ENCODE peak calls at places on chromosomes 4 and X, in four cellular contexts. O is neuronal stem cell, E is astrocyte, V is cardiac muscle cell. R is an unnamed sample.

GRCh38 chrX:103616676-103617186 is 9.0 kb downstream of the TCEAL3 start:
- DNase-seq in E (no peak), V (no peak), O (no peak), R (no peak)

GRCh38 chrX:96314974-96315373 is 369.7 kb upstream of the DIAPH2 start:
- DNase-seq in E (peak), O (no peak), V (no peak), R (no peak)

GRCh38 chrX:134682081-134682480 is 23.8 kb upstream of the PLAC1 start:
- DNase-seq in E (no peak), O (no peak), V (no peak), R (no peak)

GRCh38 chrX:135605906-135606305 is 85.4 kb downstream of the INTS6L start:
- DNase-seq in E (no peak), O (no peak), V (no peak), R (no peak)

GRCh38 chr4:174318829-174319764 is 35.4 kb downstream of the CEP44 start:
- DNase-seq in E (peak), O (peak), V (peak), R (no peak)

GRCh38 chrX:36963852-36964251 is 44.3 kb upstream of the FAM47C start:
- DNase-seq in V (no peak), E (no peak), O (no peak), R (no peak)

GRCh38 chrX:12950851-12951589 is 23.9 kb upstream of the TMSB4X start:
- DNase-seq in V (peak), O (no peak), E (no peak), R (peak)

GRCh38 chrX:22699591-22700091 is 300.1 kb upstream of the DDX53 start:
- DNase-seq in V (no peak), O (no peak), E (peak), R (no peak)

GRCh38 chrX:39050427-39050826 is 249.2 kb downstream of the MID1IP1 start:
- DNase-seq in O (no peak), V (no peak), E (no peak), R (no peak)

GRCh38 chr4:60617731-60618130 is 582.4 kb upstream of the ADGRL3 start:
- DNase-seq in E (no peak), O (no peak), V (no peak), R (no peak)

GRCh38 chr4:13322681-13323101 is 161.4 kb downstream of the RAB28 start:
- DNase-seq in O (no peak), V (no peak), E (peak), R (no peak)

GRCh38 chrX:54248309-54248708 is 65.3 kb upstream of the FAM120C start:
- DNase-seq in V (peak), O (no peak), E (peak), R (no peak)

GRCh38 chr4:186118582-186118981 is 14.1 kb downstream of the FAM149A start:
- DNase-seq in O (no peak), E (no peak), V (no peak), R (no peak)
- H3K4me3 ChIP-seq in O (no peak), E (no peak), V (no peak), R (no peak)

GRCh38 chrX:129649268-129650182 is 5.2 kb downstream of the APLN start:
- DNase-seq in E (peak), O (no peak), V (no peak), R (no peak)
- H3K27ac ChIP-seq in E (no peak), O (no peak), V (no peak), R (no peak)

DNA sequence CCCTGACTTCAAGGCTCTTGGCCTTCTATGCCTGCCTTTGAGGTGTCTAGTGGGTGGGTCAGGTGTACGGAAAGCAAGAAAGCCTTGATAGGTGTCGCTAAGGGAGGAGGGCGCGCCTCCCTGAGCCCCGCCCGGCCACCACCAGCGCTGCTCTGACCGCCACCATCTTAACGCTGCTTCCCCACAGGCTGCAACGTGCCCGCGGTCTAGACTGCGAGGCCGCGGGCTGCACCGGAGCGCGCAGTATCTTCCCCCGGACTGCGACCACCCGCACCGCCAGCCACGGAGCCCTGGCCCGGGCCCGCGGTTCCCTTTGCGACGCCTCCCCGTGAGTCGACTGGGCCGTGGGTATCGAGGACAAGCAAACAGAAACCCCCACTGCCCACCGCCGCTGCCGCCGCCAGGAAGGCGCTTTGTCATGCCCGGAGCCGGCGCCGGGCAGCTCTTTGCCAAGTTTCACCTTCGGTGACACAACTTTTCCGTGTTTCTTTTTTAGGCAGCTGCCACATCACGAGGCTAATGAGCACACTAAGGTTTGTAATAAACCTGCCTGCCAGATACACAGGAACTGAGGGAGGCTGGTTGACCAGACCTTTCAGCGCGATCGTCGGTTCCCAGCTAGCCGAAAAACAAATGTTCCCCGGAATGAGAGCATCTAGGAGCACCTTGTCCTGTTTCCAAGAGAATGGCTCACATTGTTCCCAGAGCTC is 335.8 kb upstream of the F9 start:
- DNase-seq in O (no peak), V (peak), E (peak), R (no peak)
- H3K4me3 ChIP-seq in O (no peak), V (peak), E (peak), R (no peak)

GRCh38 chr4:77921701-77922100 is 59.1 kb downstream of the MRPL1 start:
- DNase-seq in E (peak), V (no peak), O (no peak), R (no peak)

GRCh38 chr4:77917601-77918000 is 55.0 kb downstream of the MRPL1 start:
- DNase-seq in V (no peak), O (no peak), E (no peak), R (no peak)

GRCh38 chr4:77913353-77913752 is 50.7 kb downstream of the MRPL1 start:
- DNase-seq in E (peak), V (no peak), O (no peak), R (no peak)

GRCh38 chr4:77920371-77920770 is 57.7 kb downstream of the MRPL1 start:
- DNase-seq in V (no peak), O (no peak), E (no peak), R (no peak)

GRCh38 chr4:77917075-77917474 is 54.4 kb downstream of the MRPL1 start:
- DNase-seq in O (no peak), E (no peak), V (no peak), R (no peak)
- H3K27ac ChIP-seq in O (no peak), E (no peak), V (no peak), R (no peak)